ENCODE peak calls at places on chromosomes 12 and 14, in nine cellular contexts. Z, H, F, P, I, T, D, Y and N are unnamed samples. For H3K4me1, the result is how much of the 10 kb centered on the place peaks cover.

GRCh38 chr12:130538343-130539095 is 177.6 kb downstream of the RIMBP2 start:
- DNase-seq in Z (no peak), H (no peak), F (no peak), P (no peak), I (no peak), T (no peak), D (no peak), Y (no peak), N (no peak)

GRCh38 chr12:119841433-119842210 is 35.5 kb downstream of the CIT start:
- DNase-seq in Z (no peak), H (no peak), F (no peak), P (peak), I (no peak), T (no peak), D (peak), Y (no peak), N (no peak)

GRCh38 chr14:84090837-84091236 is 1439.1 kb upstream of the FLRT2 start:
- DNase-seq in Z (no peak), H (no peak), F (no peak), P (no peak), I (no peak), T (no peak), D (no peak), Y (no peak), N (no peak)

GRCh38 chr14:93051600-93052546 is 63.9 kb downstream of the ITPK1 start:
- DNase-seq in Z (no peak), H (no peak), F (no peak), P (no peak), I (no peak), T (no peak), D (no peak), Y (peak), N (no peak)

GRCh38 chr12:1855241-1855640 is 34.9 kb downstream of the LRTM2 start:
- DNase-seq in Z (no peak), H (no peak), F (no peak), P (peak), I (no peak), T (no peak), D (no peak), Y (no peak), N (no peak)

GRCh38 chr14:50320279-50320678 is 8.2 kb downstream of the DMAC2L start:
- DNase-seq in Z (no peak), H (no peak), F (no peak), P (peak), I (no peak), T (no peak), D (no peak), Y (no peak), N (no peak)

GRCh38 chr12:1935700-1936378 is 17.4 kb upstream of the CACNA2D4 start:
- DNase-seq in Z (no peak), H (no peak), F (no peak), P (no peak), I (no peak), T (peak), D (no peak), Y (peak), N (no peak)

GRCh38 chr14:75188520-75189267 is 12.3 kb upstream of the TMED10 start:
- DNase-seq in Z (no peak), H (no peak), F (peak), P (no peak), I (no peak), T (no peak), D (no peak), Y (no peak), N (peak)

GRCh38 chr14:72577521-72577920 is 316.4 kb downstream of the DPF3 start:
- DNase-seq in Z (no peak), H (no peak), F (no peak), P (no peak), I (no peak), T (no peak), D (no peak), Y (no peak), N (no peak)

GRCh38 chr12:132841151-132841550 is 12.5 kb upstream of the GOLGA3 start:
- DNase-seq in Z (no peak), H (no peak), F (no peak), P (no peak), I (no peak), T (no peak), D (no peak), Y (no peak), N (no peak)

GRCh38 chr12:131454418-131455217 is 256.3 kb upstream of the SFSWAP start:
- DNase-seq in Z (no peak), H (peak), F (no peak), P (no peak), I (no peak), T (peak), D (no peak), Y (no peak), N (no peak)

GRCh38 chr12:4119157-4119761 is 154.3 kb upstream of the CCND2 start:
- DNase-seq in Z (no peak), H (no peak), F (no peak), P (no peak), I (no peak), T (no peak), D (no peak), Y (no peak), N (peak)

GRCh38 chr12:124753993-124754392 is 109.7 kb downstream of the SCARB1 start:
- DNase-seq in Z (no peak), H (no peak), F (no peak), P (no peak), I (no peak), T (no peak), D (no peak), Y (no peak), N (no peak)

GRCh38 chr12:81206425-81206824 is 128.5 kb downstream of the ACSS3 start:
- DNase-seq in Z (no peak), H (no peak), F (no peak), P (no peak), I (no peak), T (no peak), D (no peak), Y (no peak), N (no peak)

GRCh38 chr12:102023343-102023930 is 38.4 kb downstream of the WASHC3 start:
- DNase-seq in Z (no peak), H (no peak), F (peak), P (peak), I (no peak), T (no peak), D (no peak), Y (no peak), N (no peak)

GRCh38 chr14:93732524-93732923 is 55.8 kb downstream of the PRIMA1 start:
- DNase-seq in Z (no peak), H (no peak), F (no peak), P (no peak), I (no peak), T (no peak), D (no peak), Y (peak), N (no peak)

GRCh38 chr12:21546721-21547120 is 20.6 kb downstream of the SPX start:
- DNase-seq in Z (no peak), H (no peak), F (no peak), P (no peak), I (no peak), T (no peak), D (no peak), Y (no peak), N (no peak)

GRCh38 chr12:68342966-68343365 is 10.8 kb upstream of the MDM1 start:
- DNase-seq in Z (no peak), H (no peak), F (no peak), P (no peak), I (no peak), T (no peak), D (no peak), Y (no peak), N (no peak)

GRCh38 chr14:104545151-104545931 is 34.2 kb upstream of the C14orf180 start:
- DNase-seq in Z (no peak), H (no peak), F (no peak), P (no peak), I (no peak), T (no peak), D (no peak), Y (no peak), N (no peak)

GRCh38 chr14:100424504-100425453 is 101.6 kb downstream of the SLC25A47 start:
- DNase-seq in Z (no peak), H (no peak), F (no peak), P (no peak), I (no peak), T (no peak), D (no peak), Y (no peak), N (peak)

GRCh38 chr12:49505672-49506071 is 33.2 kb upstream of the KCNH3 start:
- DNase-seq in Z (no peak), H (no peak), F (no peak), P (peak), I (no peak), T (no peak), D (peak), Y (no peak), N (no peak)

GRCh38 chr12:62785941-62786559 is 148.9 kb downstream of the PPM1H start:
- DNase-seq in Z (no peak), H (no peak), F (no peak), P (peak), I (no peak), T (no peak), D (peak), Y (no peak), N (no peak)

GRCh38 chr14:103136076-103136340 is 12.7 kb downstream of the TNFAIP2 start:
- DNase-seq in Z (no peak), H (no peak), F (no peak), P (no peak), I (no peak), T (no peak), D (no peak), Y (no peak), N (no peak)

GRCh38 chr12:110330544-110330943 is 49.5 kb downstream of the ATP2A2 start:
- DNase-seq in Z (no peak), H (no peak), F (no peak), P (peak), I (no peak), T (no peak), D (no peak), Y (no peak), N (no peak)

GRCh38 chr12:1093166-1093751 is 102.2 kb downstream of the ERC1 start:
- DNase-seq in Z (no peak), H (peak), F (no peak), P (peak), I (peak), T (no peak), D (peak), Y (no peak), N (no peak)

GRCh38 chr14:68576031-68576430 is 216.8 kb downstream of the ZFP36L1 start:
- DNase-seq in Z (no peak), H (no peak), F (no peak), P (no peak), I (no peak), T (no peak), D (peak), Y (no peak), N (no peak)

GRCh38 chr14:31880935-31881334 is 196.2 kb upstream of the ARHGAP5 start:
- DNase-seq in Z (no peak), H (no peak), F (no peak), P (peak), I (no peak), T (no peak), D (peak), Y (no peak), N (peak)

GRCh38 chr14:45096218-45096617 is 12.3 kb downstream of the PRPF39 start:
- DNase-seq in Z (no peak), H (no peak), F (no peak), P (no peak), I (no peak), T (no peak), D (no peak), Y (no peak), N (no peak)

GRCh38 chr12:27875677-27876076 is 95.6 kb upstream of the MANSC4 start:
- DNase-seq in Z (no peak), H (no peak), F (no peak), P (no peak), I (no peak), T (no peak), D (no peak), Y (no peak), N (no peak)

DNA sequence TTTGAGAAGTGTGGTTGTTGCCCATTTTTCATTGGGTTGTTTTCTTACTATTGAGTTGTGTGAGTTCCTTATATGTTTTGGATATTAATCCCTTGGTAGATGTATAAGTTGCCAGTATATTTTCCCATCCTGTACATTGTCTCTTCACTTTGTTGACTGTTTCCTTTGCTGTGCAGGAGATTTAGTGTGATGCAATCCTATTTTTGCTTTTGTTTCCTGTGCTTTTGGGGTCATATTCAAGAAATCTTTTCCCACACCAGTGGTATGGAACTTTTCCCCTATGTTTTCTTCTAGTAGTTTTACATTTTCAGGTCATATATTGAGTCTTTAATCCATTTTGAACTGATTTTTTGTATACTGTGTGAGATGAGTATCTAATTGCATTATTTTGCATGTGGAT is 92.8 kb downstream of the PTHLH start:
- DNase-seq in Z (no peak), H (no peak), F (no peak), P (no peak), I (no peak), T (no peak), D (no peak), Y (no peak), N (no peak)
- H3K4me3 ChIP-seq in Z (no peak), H (no peak), F (no peak), P (no peak), I (no peak), T (no peak), D (no peak), Y (no peak), N (no peak)

GRCh38 chr14:95318870-95319311 is 817 bp downstream of the CLMN start:
- DNase-seq in Z (peak), H (no peak), F (no peak), P (no peak), I (no peak), T (no peak), D (no peak), Y (peak), N (no peak)
- H3K4me1 ChIP-seq in Z (under half), H (under half), F (under half), P (under half), I (under half), T (half or more), D (under half), Y (under half), N (under half)

GRCh38 chr14:23567186-23568020 is at the start of gene AP1G2:
- DNase-seq in Z (peak), H (peak), F (peak), P (peak), I (peak), T (peak), D (peak), Y (peak), N (peak)

GRCh38 chr14:23565626-23566025 is 2.0 kb downstream of the AP1G2 start:
- DNase-seq in Z (no peak), H (no peak), F (no peak), P (no peak), I (no peak), T (no peak), D (no peak), Y (no peak), N (no peak)

GRCh38 chr14:23564876-23565275 is 2.7 kb downstream of the AP1G2 start:
- DNase-seq in Z (no peak), H (no peak), F (no peak), P (no peak), I (no peak), T (no peak), D (no peak), Y (no peak), N (no peak)

GRCh38 chr14:23566782-23567185 is 807 bp downstream of the AP1G2 start:
- DNase-seq in Z (no peak), H (no peak), F (no peak), P (no peak), I (no peak), T (peak), D (no peak), Y (peak), N (no peak)

DNA sequence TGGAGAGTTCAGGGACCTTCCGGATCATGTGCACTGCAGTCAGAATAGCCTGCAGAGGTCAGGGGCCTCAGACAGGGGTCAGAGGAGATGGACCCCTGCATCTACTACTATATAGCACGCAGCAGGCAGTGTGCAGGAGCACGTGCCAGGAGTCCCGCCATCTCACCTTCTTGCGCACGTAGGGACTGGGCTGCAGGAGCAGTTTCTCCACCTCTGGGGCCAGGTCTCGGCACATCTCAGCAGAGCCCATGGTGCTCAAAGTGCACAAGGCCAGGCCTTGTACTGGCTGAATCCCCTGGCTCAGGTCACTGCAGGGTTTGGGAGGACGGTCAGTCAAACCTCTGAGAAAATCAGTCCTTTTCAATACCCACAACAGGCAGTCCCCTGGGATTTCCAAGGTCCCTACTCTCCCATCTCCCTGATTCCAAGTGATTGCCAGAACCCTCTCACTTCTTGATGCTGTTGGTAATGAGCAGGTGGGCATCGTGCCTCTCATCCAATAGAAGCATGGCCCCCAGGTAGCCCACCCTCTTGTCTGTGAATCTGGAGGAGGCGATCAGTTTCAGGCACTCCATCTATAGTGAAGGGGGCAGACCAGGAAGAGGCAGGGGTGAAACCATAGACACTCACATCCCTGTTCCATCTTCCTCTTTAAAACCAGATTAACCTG is 1.3 kb downstream of the AP1G2 start:
- DNase-seq in Z (no peak), H (no peak), F (no peak), P (no peak), I (no peak), T (no peak), D (no peak), Y (no peak), N (no peak)
- H3K4me3 ChIP-seq in Z (peak), H (peak), F (no peak), P (no peak), I (peak), T (no peak), D (no peak), Y (peak), N (no peak)

DNA sequence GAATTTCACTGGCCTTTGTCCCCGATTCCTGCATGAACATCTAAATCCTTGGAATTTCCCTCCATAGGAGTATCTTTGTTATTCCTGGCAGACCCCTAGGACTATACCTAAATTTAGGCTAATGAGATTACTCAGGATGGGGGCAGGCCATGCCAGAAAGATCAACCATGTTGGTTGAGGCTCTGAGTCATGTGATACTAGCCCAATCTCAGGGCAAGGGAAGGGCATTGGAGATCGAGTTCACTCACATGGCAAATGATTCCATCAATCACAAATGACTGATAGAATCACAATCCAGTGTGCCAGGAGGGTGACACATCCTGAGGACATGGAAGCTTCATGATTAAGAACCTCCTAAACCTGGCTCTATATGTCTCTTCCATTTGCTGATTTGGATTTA is 182.3 kb downstream of the NTF3 start:
- DNase-seq in Z (no peak), H (no peak), F (no peak), P (peak), I (no peak), T (no peak), D (peak), Y (no peak), N (no peak)
- H3K4me1 ChIP-seq in Z (under half), H (under half), F (under half), P (under half), I (under half), T (under half), D (under half), Y (under half), N (under half)

GRCh38 chr12:12676605-12677004 is 19.4 kb downstream of the GPR19 start:
- DNase-seq in Z (no peak), H (no peak), F (no peak), P (no peak), I (no peak), T (no peak), D (no peak), Y (no peak), N (no peak)
- H3K4me3 ChIP-seq in Z (no peak), H (no peak), F (no peak), P (no peak), I (no peak), T (no peak), D (no peak), Y (no peak), N (no peak)